ENCODE peak calls at places on chromosomes 7 and 10, in ten cellular contexts. One of them, this sample, is unnamed.

GRCh38 chr10:75974080-75974479 is 542.7 kb downstream of the LRMDA start:
- DNase-seq in psoas muscle: no peak
- DNase-seq in foreskin fibroblast: no peak
- DNase-seq in ovary: no peak
- DNase-seq in heart right ventricle: no peak
- DNase-seq in HFF-Myc: no peak
- DNase-seq in body of pancreas: no peak
- DNase-seq in left ventricle myocardium inferior: no peak
- DNase-seq in A549: no peak
- DNase-seq in gastrocnemius medialis: no peak
- DNase-seq in this sample: no peak

GRCh38 chr10:89213191-89213808 is 6.2 kb upstream of the CH25H start:
- DNase-seq in gastrocnemius medialis: no peak
- DNase-seq in body of pancreas: no peak
- DNase-seq in foreskin fibroblast: peak
- DNase-seq in psoas muscle: no peak
- DNase-seq in heart right ventricle: no peak
- DNase-seq in left ventricle myocardium inferior: no peak
- DNase-seq in HFF-Myc: no peak
- DNase-seq in ovary: no peak
- DNase-seq in A549: peak
- DNase-seq in this sample: no peak

GRCh38 chr10:42990721-42991441 is 86.0 kb upstream of the RET start:
- DNase-seq in left ventricle myocardium inferior: no peak
- DNase-seq in body of pancreas: no peak
- DNase-seq in HFF-Myc: no peak
- DNase-seq in gastrocnemius medialis: no peak
- DNase-seq in psoas muscle: peak
- DNase-seq in foreskin fibroblast: no peak
- DNase-seq in heart right ventricle: no peak
- DNase-seq in A549: no peak
- DNase-seq in ovary: no peak
- DNase-seq in this sample: no peak

GRCh38 chr10:68271104-68271882 is 39.4 kb upstream of the ATOH7 start:
- DNase-seq in HFF-Myc: no peak
- DNase-seq in A549: no peak
- DNase-seq in foreskin fibroblast: no peak
- DNase-seq in ovary: no peak
- DNase-seq in psoas muscle: no peak
- DNase-seq in gastrocnemius medialis: no peak
- DNase-seq in body of pancreas: no peak
- DNase-seq in heart right ventricle: no peak
- DNase-seq in left ventricle myocardium inferior: no peak
- DNase-seq in this sample: no peak

GRCh38 chr10:101367569-101368453 is 13.8 kb downstream of the BTRC start:
- DNase-seq in foreskin fibroblast: peak
- DNase-seq in A549: peak
- DNase-seq in heart right ventricle: no peak
- DNase-seq in HFF-Myc: peak
- DNase-seq in body of pancreas: no peak
- DNase-seq in gastrocnemius medialis: no peak
- DNase-seq in ovary: no peak
- DNase-seq in left ventricle myocardium inferior: no peak
- DNase-seq in psoas muscle: no peak
- DNase-seq in this sample: peak

GRCh38 chr7:26538216-26538615 is 246.6 kb downstream of the SNX10 start:
- DNase-seq in HFF-Myc: no peak
- DNase-seq in ovary: no peak
- DNase-seq in foreskin fibroblast: no peak
- DNase-seq in body of pancreas: no peak
- DNase-seq in gastrocnemius medialis: no peak
- DNase-seq in A549: no peak
- DNase-seq in left ventricle myocardium inferior: no peak
- DNase-seq in heart right ventricle: no peak
- DNase-seq in psoas muscle: no peak
- DNase-seq in this sample: no peak

GRCh38 chr7:52500796-52501195 is 534.6 kb upstream of the POM121L12 start:
- DNase-seq in ovary: no peak
- DNase-seq in body of pancreas: no peak
- DNase-seq in A549: no peak
- DNase-seq in gastrocnemius medialis: no peak
- DNase-seq in psoas muscle: no peak
- DNase-seq in heart right ventricle: no peak
- DNase-seq in foreskin fibroblast: no peak
- DNase-seq in HFF-Myc: no peak
- DNase-seq in left ventricle myocardium inferior: no peak
- DNase-seq in this sample: no peak

GRCh38 chr7:34357068-34357467 is 300.9 kb upstream of the NPSR1 start:
- DNase-seq in HFF-Myc: no peak
- DNase-seq in heart right ventricle: no peak
- DNase-seq in foreskin fibroblast: no peak
- DNase-seq in body of pancreas: no peak
- DNase-seq in A549: no peak
- DNase-seq in gastrocnemius medialis: no peak
- DNase-seq in ovary: no peak
- DNase-seq in left ventricle myocardium inferior: no peak
- DNase-seq in psoas muscle: no peak
- DNase-seq in this sample: no peak

GRCh38 chr7:151013356-151013727 is 11.0 kb downstream of the ATG9B start:
- DNase-seq in HFF-Myc: no peak
- DNase-seq in A549: no peak
- DNase-seq in psoas muscle: no peak
- DNase-seq in heart right ventricle: no peak
- DNase-seq in ovary: no peak
- DNase-seq in gastrocnemius medialis: no peak
- DNase-seq in body of pancreas: no peak
- DNase-seq in foreskin fibroblast: no peak
- DNase-seq in left ventricle myocardium inferior: no peak
- DNase-seq in this sample: no peak

GRCh38 chr7:151012031-151012692 is 12.1 kb downstream of the ATG9B start:
- DNase-seq in left ventricle myocardium inferior: no peak
- DNase-seq in gastrocnemius medialis: no peak
- DNase-seq in HFF-Myc: no peak
- DNase-seq in A549: no peak
- DNase-seq in psoas muscle: no peak
- DNase-seq in foreskin fibroblast: no peak
- DNase-seq in body of pancreas: no peak
- DNase-seq in ovary: no peak
- DNase-seq in heart right ventricle: no peak
- DNase-seq in this sample: no peak

GRCh38 chr7:151012921-151013347 is 11.4 kb downstream of the ATG9B start:
- DNase-seq in psoas muscle: no peak
- DNase-seq in A549: peak
- DNase-seq in heart right ventricle: no peak
- DNase-seq in left ventricle myocardium inferior: no peak
- DNase-seq in gastrocnemius medialis: no peak
- DNase-seq in HFF-Myc: no peak
- DNase-seq in ovary: no peak
- DNase-seq in body of pancreas: peak
- DNase-seq in foreskin fibroblast: peak
- DNase-seq in this sample: no peak

GRCh38 chr7:151014950-151015349 is 9.3 kb downstream of the ATG9B start:
- DNase-seq in ovary: no peak
- DNase-seq in A549: no peak
- DNase-seq in psoas muscle: no peak
- DNase-seq in foreskin fibroblast: no peak
- DNase-seq in gastrocnemius medialis: no peak
- DNase-seq in HFF-Myc: no peak
- DNase-seq in left ventricle myocardium inferior: no peak
- DNase-seq in body of pancreas: no peak
- DNase-seq in heart right ventricle: no peak
- DNase-seq in this sample: no peak

DNA sequence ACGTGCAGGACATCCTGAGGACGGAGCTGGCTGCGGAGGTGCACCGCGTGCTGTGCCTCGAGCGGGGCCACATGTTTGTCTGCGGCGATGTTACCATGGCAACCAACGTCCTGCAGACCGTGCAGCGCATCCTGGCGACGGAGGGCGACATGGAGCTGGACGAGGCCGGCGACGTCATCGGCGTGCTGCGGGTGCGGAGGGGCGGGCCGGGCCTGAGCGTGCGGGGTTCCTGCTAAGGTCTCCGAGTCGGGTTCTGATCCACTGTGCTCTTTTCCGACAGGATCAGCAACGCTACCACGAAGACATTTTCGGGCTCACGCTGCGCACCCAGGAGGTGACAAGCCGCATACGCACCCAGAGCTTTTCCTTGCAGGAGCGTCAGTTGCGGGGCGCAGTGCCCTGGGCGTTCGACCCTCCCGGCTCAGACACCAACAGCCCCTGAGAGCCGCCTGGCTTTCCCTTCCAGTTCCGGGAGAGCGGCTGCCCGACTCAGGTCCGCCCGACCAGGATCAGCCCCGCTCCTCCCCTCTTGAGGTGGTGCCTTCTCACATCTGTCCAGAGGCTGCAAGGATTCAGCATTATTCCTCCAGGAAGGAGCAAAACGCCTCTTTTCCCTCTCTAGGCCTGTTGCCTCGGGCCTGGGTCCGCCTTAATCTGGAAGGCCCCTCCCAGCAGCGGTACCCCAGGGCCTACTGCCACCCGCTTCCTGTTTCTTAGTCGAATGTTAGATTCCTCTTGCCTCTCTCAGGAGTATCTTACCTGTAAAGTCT is 10.4 kb downstream of the ATG9B start:
- DNase-seq in A549: no peak
- DNase-seq in left ventricle myocardium inferior: peak
- DNase-seq in heart right ventricle: peak
- DNase-seq in body of pancreas: peak
- DNase-seq in foreskin fibroblast: peak
- DNase-seq in HFF-Myc: peak
- DNase-seq in psoas muscle: peak
- DNase-seq in ovary: no peak
- DNase-seq in gastrocnemius medialis: no peak
- DNase-seq in this sample: no peak
- TF ChIP-seq CTCF in A549: no peak
- TF ChIP-seq CTCF in left ventricle myocardium inferior: no peak
- TF ChIP-seq CTCF in heart right ventricle: no peak
- TF ChIP-seq CTCF in body of pancreas: no peak
- TF ChIP-seq CTCF in foreskin fibroblast: peak
- TF ChIP-seq CTCF in HFF-Myc: no peak
- TF ChIP-seq CTCF in psoas muscle: no peak
- TF ChIP-seq CTCF in ovary: no peak
- TF ChIP-seq CTCF in gastrocnemius medialis: no peak
- TF ChIP-seq CTCF in this sample: no peak

GRCh38 chr7:51315393-51316261 is 982 bp downstream of the COBL start:
- DNase-seq in heart right ventricle: peak
- DNase-seq in body of pancreas: peak
- DNase-seq in left ventricle myocardium inferior: peak
- DNase-seq in psoas muscle: peak
- DNase-seq in A549: peak
- DNase-seq in foreskin fibroblast: peak
- DNase-seq in HFF-Myc: no peak
- DNase-seq in ovary: peak
- DNase-seq in gastrocnemius medialis: peak
- DNase-seq in this sample: peak
- H3K4me3 ChIP-seq in heart right ventricle: peak
- H3K4me3 ChIP-seq in body of pancreas: peak
- H3K4me3 ChIP-seq in left ventricle myocardium inferior: peak
- H3K4me3 ChIP-seq in psoas muscle: peak
- H3K4me3 ChIP-seq in A549: peak
- H3K4me3 ChIP-seq in foreskin fibroblast: no peak
- H3K4me3 ChIP-seq in HFF-Myc: no peak
- H3K4me3 ChIP-seq in ovary: peak
- H3K4me3 ChIP-seq in gastrocnemius medialis: peak
- H3K4me3 ChIP-seq in this sample: peak

GRCh38 chr7:51055039-51055840 is 261.4 kb downstream of the COBL start:
- DNase-seq in gastrocnemius medialis: no peak
- DNase-seq in HFF-Myc: no peak
- DNase-seq in A549: no peak
- DNase-seq in left ventricle myocardium inferior: no peak
- DNase-seq in heart right ventricle: no peak
- DNase-seq in body of pancreas: no peak
- DNase-seq in ovary: no peak
- DNase-seq in psoas muscle: no peak
- DNase-seq in foreskin fibroblast: no peak
- DNase-seq in this sample: no peak
- TF ChIP-seq CTCF in gastrocnemius medialis: no peak
- TF ChIP-seq CTCF in HFF-Myc: no peak
- TF ChIP-seq CTCF in A549: no peak
- TF ChIP-seq CTCF in left ventricle myocardium inferior: no peak
- TF ChIP-seq CTCF in heart right ventricle: no peak
- TF ChIP-seq CTCF in body of pancreas: no peak
- TF ChIP-seq CTCF in ovary: no peak
- TF ChIP-seq CTCF in psoas muscle: no peak
- TF ChIP-seq CTCF in foreskin fibroblast: no peak
- TF ChIP-seq CTCF in this sample: no peak

GRCh38 chr7:158270106-158270775 is 317.4 kb downstream of the PTPRN2 start:
- DNase-seq in A549: no peak
- DNase-seq in gastrocnemius medialis: no peak
- DNase-seq in foreskin fibroblast: no peak
- DNase-seq in heart right ventricle: no peak
- DNase-seq in HFF-Myc: no peak
- DNase-seq in body of pancreas: no peak
- DNase-seq in ovary: no peak
- DNase-seq in left ventricle myocardium inferior: no peak
- DNase-seq in psoas muscle: peak
- DNase-seq in this sample: no peak

GRCh38 chr7:158272091-158272490 is 315.5 kb downstream of the PTPRN2 start:
- DNase-seq in heart right ventricle: no peak
- DNase-seq in psoas muscle: peak
- DNase-seq in gastrocnemius medialis: no peak
- DNase-seq in left ventricle myocardium inferior: no peak
- DNase-seq in foreskin fibroblast: no peak
- DNase-seq in HFF-Myc: no peak
- DNase-seq in ovary: no peak
- DNase-seq in body of pancreas: no peak
- DNase-seq in A549: no peak
- DNase-seq in this sample: no peak

GRCh38 chr7:158270856-158271413 is 316.7 kb downstream of the PTPRN2 start:
- DNase-seq in gastrocnemius medialis: no peak
- DNase-seq in foreskin fibroblast: no peak
- DNase-seq in body of pancreas: no peak
- DNase-seq in psoas muscle: peak
- DNase-seq in A549: no peak
- DNase-seq in HFF-Myc: no peak
- DNase-seq in left ventricle myocardium inferior: no peak
- DNase-seq in ovary: no peak
- DNase-seq in heart right ventricle: no peak
- DNase-seq in this sample: no peak

GRCh38 chr7:158272509-158273137 is 315.0 kb downstream of the PTPRN2 start:
- DNase-seq in heart right ventricle: no peak
- DNase-seq in left ventricle myocardium inferior: no peak
- DNase-seq in body of pancreas: no peak
- DNase-seq in ovary: no peak
- DNase-seq in psoas muscle: peak
- DNase-seq in HFF-Myc: no peak
- DNase-seq in A549: no peak
- DNase-seq in foreskin fibroblast: no peak
- DNase-seq in gastrocnemius medialis: no peak
- DNase-seq in this sample: no peak

DNA sequence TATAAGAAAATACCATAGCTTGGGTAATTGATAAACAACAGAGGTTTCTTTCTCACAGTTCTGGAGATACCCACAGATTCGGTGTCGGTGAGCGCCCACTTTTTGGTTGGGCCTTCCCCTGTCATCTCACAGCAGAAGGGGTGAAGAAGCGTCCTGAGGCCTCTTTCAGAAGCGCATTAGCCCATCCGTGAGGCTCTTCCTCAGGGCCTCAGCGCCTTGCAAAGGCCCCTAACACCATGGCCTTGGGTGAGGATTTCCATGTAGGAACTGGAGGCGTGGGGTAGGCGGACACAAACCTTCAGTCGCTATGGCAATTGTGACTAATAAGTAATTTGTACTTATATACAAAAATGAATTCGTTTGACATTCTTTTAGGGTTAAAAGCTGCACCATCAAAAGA is 316.0 kb downstream of the PTPRN2 start:
- DNase-seq in foreskin fibroblast: no peak
- DNase-seq in gastrocnemius medialis: no peak
- DNase-seq in HFF-Myc: no peak
- DNase-seq in A549: no peak
- DNase-seq in left ventricle myocardium inferior: no peak
- DNase-seq in heart right ventricle: no peak
- DNase-seq in ovary: no peak
- DNase-seq in psoas muscle: peak
- DNase-seq in body of pancreas: no peak
- DNase-seq in this sample: no peak
- H3K4me3 ChIP-seq in foreskin fibroblast: no peak
- H3K4me3 ChIP-seq in gastrocnemius medialis: no peak
- H3K4me3 ChIP-seq in HFF-Myc: no peak
- H3K4me3 ChIP-seq in A549: no peak
- H3K4me3 ChIP-seq in left ventricle myocardium inferior: no peak
- H3K4me3 ChIP-seq in heart right ventricle: no peak
- H3K4me3 ChIP-seq in ovary: no peak
- H3K4me3 ChIP-seq in psoas muscle: no peak
- H3K4me3 ChIP-seq in body of pancreas: no peak
- H3K4me3 ChIP-seq in this sample: no peak

This sample was measured in kidney epithelial cell.